ENCODE peak calls at places on chromosome 11, in six cellular contexts. R is IMR-90; I is activated CD4-positive, CD25-positive, alpha-beta regulatory T cell; N is pancreas; S is HEK293T; V is NCI-H1092. B is an unnamed sample.
A peak's percentile ranks its signal among the peaks of the same experiment; 100 is the strongest.

GRCh38 chr11:85170184-85170583 is 457.0 kb downstream of the DLG2 start:
- DNase-seq in R (peak; percentile 43), I (no peak), N (no peak), S (no peak), V (no peak), B (peak; percentile 78)

GRCh38 chr11:85099522-85099921 is 527.6 kb downstream of the DLG2 start:
- DNase-seq in R (no peak), I (no peak), N (no peak), S (no peak), V (no peak), B (no peak)

GRCh38 chr11:64787526-64788320 is 9.4 kb upstream of the SF1 start:
- DNase-seq in R (peak; percentile 33), I (peak; percentile 33), N (peak; percentile 78), S (peak; percentile 75), V (no peak), B (peak; percentile 65)

GRCh38 chr11:12961615-12962014 is 47.5 kb upstream of the RASSF10 start:
- DNase-seq in R (peak; percentile 19), I (no peak), N (no peak), S (no peak), V (no peak), B (no peak)

GRCh38 chr11:71499125-71499524 is 27.9 kb upstream of the KRTAP5-7 start:
- DNase-seq in R (peak; percentile 8), I (no peak), N (no peak), S (no peak), V (no peak), B (no peak)

GRCh38 chr11:129279326-129280026 is 87.4 kb upstream of the ARHGAP32 start:
- DNase-seq in R (peak; percentile 67), I (peak; percentile 17), N (peak; percentile 92), S (peak; percentile 88), V (peak; percentile 91), B (peak; percentile 85)

GRCh38 chr11:125892071-125892470 is 4.6 kb downstream of the HYLS1 start:
- DNase-seq in R (peak; percentile 75), I (no peak), N (no peak), S (no peak), V (no peak), B (no peak)

GRCh38 chr11:66126808-66127555 is 56.9 kb downstream of the PACS1 start:
- DNase-seq in R (peak; percentile 79), I (no peak), N (no peak), S (no peak), V (no peak), B (peak; percentile 68)

GRCh38 chr11:120589376-120589775 is 77.8 kb downstream of the GRIK4 start:
- DNase-seq in R (no peak), I (no peak), N (no peak), S (no peak), V (no peak), B (no peak)

GRCh38 chr11:66676279-66676919 is 1.3 kb downstream of the RBM4B start:
- DNase-seq in R (no peak), I (no peak), N (no peak), S (no peak), V (no peak), B (no peak)

GRCh38 chr11:76744186-76745058 is 38.7 kb upstream of the TSKU start:
- DNase-seq in R (peak; percentile 36), I (no peak), N (no peak), S (no peak), V (no peak), B (no peak)

GRCh38 chr11:33654594-33654993 is 46.0 kb downstream of the C11orf91 start:
- DNase-seq in R (no peak), I (no peak), N (no peak), S (no peak), V (no peak), B (no peak)

GRCh38 chr11:17171342-17171741 is 36.4 kb downstream of the PIK3C2A start:
- DNase-seq in R (peak; percentile 60), I (no peak), N (no peak), S (no peak), V (no peak), B (peak; percentile 47)

GRCh38 chr11:83641511-83641910 is 355.3 kb upstream of the CCDC90B start:
- DNase-seq in R (peak; percentile 6), I (no peak), N (no peak), S (no peak), V (no peak), B (peak; percentile 56)

GRCh38 chr11:45168366-45169130 is 22.1 kb downstream of the PRDM11 start:
- DNase-seq in R (no peak), I (no peak), N (peak; percentile 19), S (no peak), V (no peak), B (no peak)

GRCh38 chr11:2099523-2100316 is 39.5 kb downstream of the IGF2 start:
- DNase-seq in R (no peak), I (no peak), N (peak; percentile 86), S (no peak), V (peak; percentile 43), B (no peak)

GRCh38 chr11:46338636-46338987 is 8.7 kb upstream of the DGKZ start:
- DNase-seq in R (peak; percentile 26), I (no peak), N (no peak), S (no peak), V (no peak), B (peak; percentile 89)

GRCh38 chr11:128324531-128325141 is 262.7 kb downstream of the ETS1 start:
- DNase-seq in R (no peak), I (peak; percentile 58), N (no peak), S (no peak), V (no peak), B (no peak)

GRCh38 chr11:15468471-15468870 is 353.7 kb downstream of the INSC start:
- DNase-seq in R (peak; percentile 10), I (no peak), N (no peak), S (no peak), V (no peak), B (no peak)

GRCh38 chr11:6586434-6587359 is 16.7 kb downstream of the RRP8 start:
- DNase-seq in R (no peak), I (no peak), N (no peak), S (no peak), V (no peak), B (no peak)

GRCh38 chr11:106697058-106697457 is 321.2 kb downstream of the GUCY1A2 start:
- DNase-seq in R (peak; percentile 76), I (no peak), N (no peak), S (no peak), V (no peak), B (no peak)

GRCh38 chr11:73225851-73226250 is 7.8 kb downstream of the P2RY2 start:
- DNase-seq in R (no peak), I (no peak), N (no peak), S (no peak), V (no peak), B (no peak)

GRCh38 chr11:108405706-108406105 is 61.6 kb downstream of the C11orf65 start:
- DNase-seq in R (peak; percentile 7), I (no peak), N (no peak), S (no peak), V (no peak), B (no peak)

GRCh38 chr11:30481816-30482215 is 104.3 kb downstream of the MPPED2 start:
- DNase-seq in R (no peak), I (no peak), N (no peak), S (no peak), V (no peak), B (no peak)

GRCh38 chr11:122981388-122982264 is at the start of gene BSX:
- DNase-seq in R (peak; percentile 17), I (no peak), N (peak; percentile 82), S (peak; percentile 81), V (no peak), B (peak; percentile 93)

GRCh38 chr11:121460941-121461514 is 8.3 kb upstream of the SORL1-AS1 start:
- DNase-seq in R (no peak), I (no peak), N (no peak), S (no peak), V (no peak), B (no peak)

GRCh38 chr11:76782526-76783293 is 446 bp upstream of the TSKU start:
- DNase-seq in R (peak; percentile 98), I (no peak), N (peak; percentile 91), S (peak; percentile 90), V (peak; percentile 83), B (peak; percentile 98)

GRCh38 chr11:78727816-78728215 is 153.2 kb upstream of the NARS2 start:
- DNase-seq in R (no peak), I (no peak), N (no peak), S (no peak), V (no peak), B (no peak)

GRCh38 chr11:62896049-62896448 is 15.4 kb downstream of the SLC3A2 start:
- DNase-seq in R (no peak), I (no peak), N (no peak), S (no peak), V (no peak), B (no peak)